ENCODE peak calls at places on chromosomes 5 and 9, in four cellular contexts. S is aorta, Z is COR-L47, J is GM12865. T is an unnamed sample.

GRCh38 chr9:124197177-124198095 is 60.3 kb upstream of the NEK6 start:
- DNase-seq in S (no peak), J (peak), Z (no peak), T (no peak)

GRCh38 chr9:129458155-129458661 is 162.7 kb downstream of the C9orf50 start:
- DNase-seq in Z (no peak), S (no peak), J (peak), T (no peak)

GRCh38 chr5:138226917-138227316 is 13.8 kb upstream of the CDC23 start:
- DNase-seq in S (no peak), J (peak), Z (no peak), T (no peak)

GRCh38 chr9:32672478-32672877 is 37.0 kb upstream of the TAF1L start:
- DNase-seq in S (no peak), J (no peak), Z (no peak), T (no peak)

GRCh38 chr9:4855861-4856260 is 63.1 kb downstream of the RCL1 start:
- DNase-seq in S (peak), J (no peak), Z (no peak), T (no peak)

GRCh38 chr5:51226420-51226735 is 156.9 kb upstream of the ISL1 start:
- DNase-seq in J (no peak), Z (peak), S (no peak), T (no peak)

GRCh38 chr9:118305371-118305770 is 601.2 kb downstream of the TLR4 start:
- DNase-seq in S (no peak), J (no peak), Z (no peak), T (no peak)

GRCh38 chr9:112753725-112754124 is 3.2 kb downstream of the SNX30 start:
- DNase-seq in Z (no peak), J (no peak), S (no peak), T (no peak)

GRCh38 chr9:97891736-97892135 is 30.6 kb downstream of the TRMO start:
- DNase-seq in S (no peak), J (no peak), Z (no peak), T (no peak)

GRCh38 chr5:17679597-17680187 is 45.4 kb downstream of the TAF11L14 start:
- DNase-seq in J (no peak), S (no peak), Z (no peak), T (no peak)

GRCh38 chr5:128154943-128155342 is 71.4 kb downstream of the SLC12A2 start:
- DNase-seq in S (no peak), J (no peak), Z (no peak), T (no peak)

GRCh38 chr5:74477082-74477453 is 163.5 kb downstream of the ENC1 start:
- DNase-seq in S (no peak), J (no peak), Z (no peak), T (no peak)

GRCh38 chr5:73256462-73257260 is 83.7 kb downstream of the TMEM174 start:
- DNase-seq in J (no peak), S (no peak), Z (no peak), T (no peak)

GRCh38 chr9:105243935-105244273 is 547 bp upstream of the SLC44A1 start:
- DNase-seq in S (no peak), Z (no peak), J (no peak), T (peak)

GRCh38 chr5:178104492-178104891 is 8.8 kb upstream of the N4BP3 start:
- DNase-seq in J (no peak), Z (no peak), S (no peak), T (peak)

GRCh38 chr9:130433168-130433946 is 11.4 kb upstream of the ASS1 start:
- DNase-seq in S (peak), J (peak), Z (peak), T (no peak)

GRCh38 chr9:34272146-34272545 is 56.9 kb downstream of the KIF24 start:
- DNase-seq in Z (no peak), S (no peak), J (no peak), T (no peak)

GRCh38 chr5:67203701-67204074 is 7.1 kb upstream of the CD180 start:
- DNase-seq in J (no peak), S (no peak), Z (no peak), T (no peak)

GRCh38 chr9:110069326-110070248 is 138.4 kb downstream of the C9orf152 start:
- DNase-seq in J (no peak), Z (no peak), S (peak), T (no peak)

GRCh38 chr5:10520716-10521115 is 43.2 kb upstream of the ANKRD33B start:
- DNase-seq in Z (no peak), S (no peak), J (no peak), T (no peak)

GRCh38 chr5:171647043-171647899 is 138.3 kb upstream of the SMIM23 start:
- DNase-seq in Z (no peak), S (no peak), J (peak), T (peak)

GRCh38 chr9:84169240-84169639 is 171.3 kb downstream of the SLC28A3 start:
- DNase-seq in Z (no peak), J (no peak), S (no peak), T (no peak)

GRCh38 chr5:96292582-96293247 is 140.3 kb downstream of the PCSK1 start:
- DNase-seq in J (no peak), S (no peak), Z (no peak), T (no peak)

GRCh38 chr9:37174247-37174646 is 53.9 kb downstream of the ZCCHC7 start:
- DNase-seq in Z (no peak), J (no peak), S (no peak), T (no peak)

GRCh38 chr5:73672130-73672529 is 46.1 kb downstream of the ARHGEF28 start:
- DNase-seq in S (no peak), Z (no peak), J (no peak), T (no peak)

GRCh38 chr5:56840597-56840996 is 25.2 kb downstream of the MAP3K1 start:
- DNase-seq in J (peak), Z (no peak), S (no peak), T (no peak)

GRCh38 chr5:163730206-163730782 is 224.9 kb downstream of the MAT2B start:
- DNase-seq in S (no peak), Z (no peak), J (no peak), T (no peak)

GRCh38 chr9:2085719-2086515 is 70.8 kb downstream of the SMARCA2 start:
- DNase-seq in Z (no peak), J (no peak), S (no peak), T (no peak)